ENCODE peak calls at places on chromosomes 1 and 21, in four cellular contexts. Y is KG1, H is AG08395, U is skeletal muscle cell. S is an unnamed sample.

GRCh38 chr1:157652859-157653493 is 47.6 kb downstream of the FCRL3 start:
- DNase-seq in Y (peak), U (no peak), H (no peak), S (peak)

GRCh38 chr21:45169001-45169400 is 94.6 kb downstream of the ADARB1 start:
- DNase-seq in Y (no peak), H (no peak), U (no peak), S (no peak)

GRCh38 chr1:178500091-178500770 is 3.5 kb upstream of the CLEC20A start:
- DNase-seq in H (no peak), U (no peak), Y (no peak), S (no peak)

GRCh38 chr1:33348676-33349080 is 27.8 kb upstream of the A3GALT2 start:
- DNase-seq in Y (no peak), U (no peak), H (no peak), S (no peak)

GRCh38 chr1:151485685-151486255 is 25.4 kb upstream of the CGN start:
- DNase-seq in U (no peak), H (no peak), Y (no peak), S (no peak)

GRCh38 chr1:150931773-150932172 is 5.6 kb downstream of the SETDB1 start:
- DNase-seq in H (no peak), Y (no peak), U (no peak), S (no peak)

GRCh38 chr1:46285730-46286477 is 17.5 kb downstream of the LRRC41 start:
- DNase-seq in U (peak), Y (no peak), H (no peak), S (no peak)

GRCh38 chr1:2455757-2456156 is 20.3 kb upstream of the PLCH2 start:
- DNase-seq in U (no peak), Y (no peak), H (no peak), S (no peak)

GRCh38 chr1:34970829-34971228 is 14.3 kb downstream of the TMEM35B start:
- DNase-seq in H (no peak), U (no peak), Y (no peak), S (no peak)

GRCh38 chr1:70745199-70745598 is 302.4 kb downstream of the PTGER3 start:
- DNase-seq in U (no peak), Y (no peak), H (no peak), S (peak)

GRCh38 chr1:111481387-111482221 is 7.8 kb downstream of the C1orf162 start:
- DNase-seq in H (peak), Y (peak), U (peak), S (peak)

GRCh38 chr1:203557958-203558760 is 64.2 kb downstream of the OPTC start:
- DNase-seq in Y (no peak), U (peak), H (peak), S (no peak)

GRCh38 chr1:21691739-21692138 is 22.6 kb upstream of the RAP1GAP start:
- DNase-seq in Y (no peak), U (no peak), H (no peak), S (no peak)

S was measured in AML-193.